ENCODE peak calls at places on chromosomes 1 and 21, in nine cellular contexts. G is SHP77; D is SK-N-SH; W is kidney epithelial cell; C is iris pigment epithelial cell; S is AG09319; I is stimulated activated CD4-positive, alpha-beta T cell treated with anti-CD3 and anti-CD28 coated beads, Interleukin-1b, Interleukin-23, amount 100 ng/mL, for 1 hour; Y is right cardiac atrium; N is GM19239. K is an unnamed sample.

GRCh38 chr1:116015679-116016078 is 39.4 kb downstream of the SLC22A15 start:
- DNase-seq in G (no peak), D (no peak), W (no peak), C (no peak), S (no peak), I (no peak), Y (no peak), N (no peak), K (no peak)

GRCh38 chr1:227560814-227561213 is 2.5 kb upstream of the ZNF678 start:
- DNase-seq in G (no peak), D (no peak), W (no peak), C (no peak), S (no peak), I (no peak), Y (no peak), N (no peak), K (no peak)

GRCh38 chr1:244092293-244093264 is 41.5 kb downstream of the ZBTB18 start:
- DNase-seq in G (no peak), D (no peak), W (peak), C (peak), S (no peak), I (no peak), Y (no peak), N (no peak), K (no peak)

GRCh38 chr1:235702412-235702811 is 52.8 kb upstream of the GNG4 start:
- DNase-seq in G (no peak), D (no peak), W (no peak), C (no peak), S (no peak), I (no peak), Y (no peak), N (no peak), K (no peak)

GRCh38 chr1:33606272-33606671 is 133.8 kb downstream of the ZSCAN20 start:
- DNase-seq in G (no peak), D (no peak), W (no peak), C (no peak), S (no peak), I (no peak), Y (peak), N (no peak), K (no peak)

GRCh38 chr1:234325878-234326492 is 47.3 kb upstream of the COA6 start:
- DNase-seq in G (no peak), D (no peak), W (no peak), C (no peak), S (no peak), I (no peak), Y (no peak), N (no peak), K (no peak)

GRCh38 chr1:90763930-90764329 is 46.8 kb upstream of the BARHL2 start:
- DNase-seq in G (no peak), D (no peak), W (no peak), C (no peak), S (no peak), I (no peak), Y (no peak), N (no peak), K (no peak)

GRCh38 chr1:227774051-227774720 is 39.0 kb downstream of the SNAP47 start:
- DNase-seq in G (peak), D (no peak), W (no peak), C (no peak), S (no peak), I (no peak), Y (no peak), N (no peak), K (no peak)

GRCh38 chr1:85580046-85580411 is 532 bp upstream of the CCN1 start:
- DNase-seq in G (no peak), D (peak), W (no peak), C (peak), S (peak), I (no peak), Y (peak), N (no peak), K (no peak)

GRCh38 chr1:17466359-17466758 is 26.9 kb upstream of the RCC2 start:
- DNase-seq in G (no peak), D (no peak), W (no peak), C (no peak), S (no peak), I (no peak), Y (no peak), N (no peak), K (no peak)

GRCh38 chr1:229223498-229223897 is 47.4 kb upstream of the RAB4A start:
- DNase-seq in G (no peak), D (peak), W (no peak), C (no peak), S (no peak), I (no peak), Y (no peak), N (no peak), K (no peak)

GRCh38 chr1:15337656-15338402 is 71.9 kb upstream of the EFHD2 start:
- DNase-seq in G (no peak), D (no peak), W (peak), C (peak), S (no peak), I (no peak), Y (peak), N (no peak), K (no peak)

GRCh38 chr1:3111616-3112021 is 42.6 kb downstream of the PRDM16 start:
- DNase-seq in G (no peak), D (no peak), W (no peak), C (no peak), S (no peak), I (no peak), Y (no peak), N (no peak), K (no peak)

GRCh38 chr1:188689542-188689941 is 1788.1 kb downstream of the BRINP3 start:
- DNase-seq in G (peak), D (no peak), W (no peak), C (peak), S (no peak), I (no peak), Y (no peak), N (no peak), K (no peak)

GRCh38 chr1:94325379-94326302 is 88.3 kb upstream of the ARHGAP29 start:
- DNase-seq in G (no peak), D (no peak), W (peak), C (peak), S (peak), I (no peak), Y (no peak), N (no peak), K (no peak)

GRCh38 chr1:5632814-5633213 is 359.4 kb downstream of the NPHP4 start:
- DNase-seq in G (no peak), D (no peak), W (no peak), C (no peak), S (no peak), I (no peak), Y (no peak), N (no peak), K (no peak)

GRCh38 chr1:189424746-189425331 is 1052.8 kb downstream of the BRINP3 start:
- DNase-seq in G (no peak), D (no peak), W (no peak), C (peak), S (no peak), I (no peak), Y (no peak), N (no peak), K (no peak)

GRCh38 chr1:115862406-115862805 is 21.5 kb upstream of the NHLH2 start:
- DNase-seq in G (no peak), D (no peak), W (no peak), C (no peak), S (no peak), I (no peak), Y (no peak), N (no peak), K (no peak)

GRCh38 chr1:242240061-242240460 is 241.2 kb upstream of the MAP1LC3C start:
- DNase-seq in G (no peak), D (no peak), W (peak), C (no peak), S (no peak), I (no peak), Y (no peak), N (no peak), K (no peak)

GRCh38 chr1:196295766-196296165 is 312.5 kb downstream of the KCNT2 start:
- DNase-seq in G (no peak), D (no peak), W (no peak), C (peak), S (no peak), I (no peak), Y (no peak), N (no peak), K (no peak)

GRCh38 chr1:194717941-194718340 is 1531.5 kb upstream of the B3GALT2 start:
- DNase-seq in G (no peak), D (no peak), W (no peak), C (no peak), S (no peak), I (no peak), Y (no peak), N (no peak), K (no peak)

GRCh38 chr1:21553116-21553926 is 44.1 kb downstream of the ALPL start:
- DNase-seq in G (no peak), D (no peak), W (no peak), C (peak), S (no peak), I (no peak), Y (no peak), N (no peak), K (no peak)

GRCh38 chr1:33612877-33613487 is 140.5 kb downstream of the ZSCAN20 start:
- DNase-seq in G (peak), D (peak), W (peak), C (peak), S (peak), I (no peak), Y (peak), N (peak), K (peak)

GRCh38 chr1:163337631-163338030 is 15.9 kb downstream of the NUF2 start:
- DNase-seq in G (no peak), D (no peak), W (no peak), C (peak), S (no peak), I (no peak), Y (no peak), N (no peak), K (no peak)

GRCh38 chr1:226571901-226572300 is 23.3 kb downstream of the STUM start:
- DNase-seq in G (no peak), D (no peak), W (no peak), C (no peak), S (no peak), I (no peak), Y (no peak), N (no peak), K (no peak)

GRCh38 chr1:24888061-24888970 is 41.8 kb downstream of the RUNX3 start:
- DNase-seq in G (no peak), D (no peak), W (no peak), C (no peak), S (no peak), I (no peak), Y (no peak), N (no peak), K (no peak)

GRCh38 chr1:121595089-121595488 is 410.3 kb downstream of the SRGAP2C start:
- DNase-seq in G (no peak), D (no peak), W (no peak), C (no peak), S (no peak), I (no peak), Y (no peak), N (no peak), K (no peak)

GRCh38 chr1:53572061-53572801 is 113.0 kb downstream of the DMRTB1 start:
- DNase-seq in G (peak), D (peak), W (peak), C (peak), S (peak), I (no peak), Y (no peak), N (no peak), K (no peak)

GRCh38 chr1:234555390-234556112 is 54.4 kb downstream of the IRF2BP2 start:
- DNase-seq in G (no peak), D (no peak), W (no peak), C (no peak), S (no peak), I (no peak), Y (no peak), N (no peak), K (no peak)

GRCh38 chr21:24367936-24368335 is 1239.3 kb downstream of the MRPL39 start:
- DNase-seq in G (no peak), D (no peak), W (no peak), C (peak), S (no peak), I (no peak), Y (no peak), N (no peak), K (no peak)

GRCh38 chr1:47745725-47746609 is 251.2 kb downstream of the TRABD2B start:
- DNase-seq in G (no peak), D (no peak), W (no peak), C (no peak), S (no peak), I (no peak), Y (no peak), N (no peak), K (no peak)

GRCh38 chr1:54926955-54927354 is 40.0 kb upstream of the DHCR24 start:
- DNase-seq in G (no peak), D (no peak), W (no peak), C (peak), S (no peak), I (no peak), Y (no peak), N (no peak), K (no peak)

GRCh38 chr1:30423570-30423969 is 299.8 kb downstream of the MATN1 start:
- DNase-seq in G (no peak), D (no peak), W (no peak), C (no peak), S (no peak), I (no peak), Y (no peak), N (no peak), K (no peak)